ENCODE peak calls at places on chromosome 6, in five cellular contexts. F, R, G, Q and W are unnamed samples.
A peak's percentile ranks its signal among the peaks of the same experiment; 100 is the strongest.

GRCh38 chr6:16184129-16184528 is 54.3 kb upstream of the GMPR start:
- DNase-seq in F (no peak), R (peak; percentile 22), G (peak; percentile 50), Q (no peak), W (no peak)

GRCh38 chr6:52990342-52990741 is 4.7 kb downstream of the GSTA4 start:
- DNase-seq in F (no peak), R (no peak), G (no peak), Q (no peak), W (no peak)

GRCh38 chr6:157442296-157442695 is 61.3 kb downstream of the ZDHHC14 start:
- DNase-seq in F (no peak), R (no peak), G (peak; percentile 58), Q (no peak), W (no peak)

GRCh38 chr6:19723533-19723932 is 113.6 kb upstream of the ID4 start:
- DNase-seq in F (no peak), R (no peak), G (peak; percentile 30), Q (no peak), W (no peak)

GRCh38 chr6:32148722-32149576 is 2.8 kb downstream of the PRRT1 start:
- DNase-seq in F (no peak), R (peak; percentile 66), G (no peak), Q (peak; percentile 64), W (peak; percentile 65)

GRCh38 chr6:1525364-1526038 is 84.2 kb upstream of the FOXC1 start:
- DNase-seq in F (no peak), R (no peak), G (no peak), Q (no peak), W (no peak)

GRCh38 chr6:3165631-3166534 is 8.5 kb upstream of the TUBB2A start:
- DNase-seq in F (no peak), R (no peak), G (peak; percentile 71), Q (no peak), W (no peak)

GRCh38 chr6:6616670-6617069 is 28.1 kb downstream of the LY86 start:
- DNase-seq in F (no peak), R (no peak), G (no peak), Q (no peak), W (no peak)

GRCh38 chr6:137680678-137681346 is 186.2 kb upstream of the TNFAIP3 start:
- DNase-seq in F (no peak), R (no peak), G (peak; percentile 64), Q (no peak), W (no peak)

GRCh38 chr6:44254957-44255808 is 2.1 kb downstream of the SLC35B2 start:
- DNase-seq in F (no peak), R (no peak), G (no peak), Q (no peak), W (no peak)

GRCh38 chr6:31202259-31203166 is 32.0 kb upstream of the POU5F1 start:
- DNase-seq in F (no peak), R (no peak), G (no peak), Q (no peak), W (no peak)

GRCh38 chr6:167448378-167448777 is 123.5 kb downstream of the TTLL2 start:
- DNase-seq in F (no peak), R (no peak), G (no peak), Q (no peak), W (no peak)

GRCh38 chr6:135842618-135843392 is 8.7 kb upstream of the PDE7B start:
- DNase-seq in F (no peak), R (no peak), G (no peak), Q (no peak), W (no peak)

GRCh38 chr6:13703496-13703895 is 8.1 kb downstream of the RANBP9 start:
- DNase-seq in F (no peak), R (no peak), G (no peak), Q (no peak), W (no peak)

DNA sequence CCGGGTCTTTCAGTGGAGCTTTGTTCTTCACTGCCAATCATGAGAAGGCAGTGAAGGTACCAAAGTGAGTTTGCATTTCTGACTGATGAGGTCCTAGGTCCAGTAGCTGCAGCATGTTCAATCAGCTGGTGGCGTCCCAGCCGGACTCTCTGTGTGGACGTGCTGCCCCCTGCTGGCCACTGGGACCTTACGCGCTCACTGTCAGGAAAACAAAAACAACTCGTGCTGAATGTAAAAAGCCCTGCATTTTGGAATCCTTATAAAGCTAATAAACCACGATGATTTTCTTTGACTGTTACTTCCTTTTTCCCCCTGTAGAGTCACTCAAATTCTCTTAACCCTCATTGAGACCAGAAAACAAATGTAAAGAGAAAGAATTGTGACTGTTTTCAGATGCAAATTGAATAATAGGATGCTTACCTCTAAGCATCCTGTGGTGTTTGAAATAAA is 4.9 kb upstream of the CD24 start:
- DNase-seq in F (peak; percentile 76), R (peak; percentile 81), G (peak; percentile 88), Q (peak; percentile 83), W (peak; percentile 82)
- TF ChIP-seq CTCF in F (peak; percentile 99), R (peak; percentile 87), G (peak; percentile 96), Q (peak; percentile 94), W (peak; percentile 93)

DNA sequence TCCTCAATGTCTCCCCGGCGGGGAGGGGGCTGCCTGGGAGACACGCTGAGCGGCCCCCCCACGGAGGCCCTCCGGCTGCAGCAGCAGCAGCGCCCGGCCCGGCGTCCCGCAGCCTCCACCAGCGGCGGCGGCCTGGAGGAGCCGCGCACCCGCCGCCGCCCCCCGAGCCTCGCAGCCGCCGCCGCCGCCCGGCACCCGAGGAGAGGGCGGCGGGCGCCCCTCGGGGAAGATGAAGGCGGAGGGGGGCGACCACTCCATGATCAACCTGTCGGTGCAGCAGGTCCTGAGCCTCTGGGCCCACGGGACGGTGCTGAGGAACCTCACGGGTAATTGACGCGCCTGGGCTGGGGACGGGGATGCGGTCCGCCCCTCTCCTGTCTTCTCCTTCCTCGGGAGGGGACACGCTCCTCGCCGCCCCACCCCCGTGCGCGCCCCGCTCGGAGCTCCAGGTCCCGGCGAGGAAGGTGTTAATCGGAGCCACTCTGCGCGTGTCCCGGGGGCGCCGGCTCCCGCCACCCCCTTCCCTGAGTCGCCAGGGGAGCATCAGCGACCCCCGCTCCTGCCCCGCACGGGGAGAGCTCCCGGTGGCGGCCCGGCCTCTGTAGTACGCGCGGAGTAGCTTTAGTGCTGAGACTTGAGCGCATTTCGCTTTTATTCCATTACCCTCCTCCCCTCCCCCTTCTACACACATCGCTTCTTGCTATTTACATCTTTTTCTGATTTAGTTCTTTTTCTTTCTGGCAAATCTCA is 675 bp downstream of the TMEM170B start:
- DNase-seq in F (no peak), R (peak; percentile 21), G (peak; percentile 16), Q (peak; percentile 32), W (peak; percentile 43)
- H3K27ac ChIP-seq in F (no peak overlapping the region), R (peak overlapping the region; percentile 57), G (no peak overlapping the region), Q (peak overlapping the region; percentile 57), W (peak overlapping the region; percentile 84)

DNA sequence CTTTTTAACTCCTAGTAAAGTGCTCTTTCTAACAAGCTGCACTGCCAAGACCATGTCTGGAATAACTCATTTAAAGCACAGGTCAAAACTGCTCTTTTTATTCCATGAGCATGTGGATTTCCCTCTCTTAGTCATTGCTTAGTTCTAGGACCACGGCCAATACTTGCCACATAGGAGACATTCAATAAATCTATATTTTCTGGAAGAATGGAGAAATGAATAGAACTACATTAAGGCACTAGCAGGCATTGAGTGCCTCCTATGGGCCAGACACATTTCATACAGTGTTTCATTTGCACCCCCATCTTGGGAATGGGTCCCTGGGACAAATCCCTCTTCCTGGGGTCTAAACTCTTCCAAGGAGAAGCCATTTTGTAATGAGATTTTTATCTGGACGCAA is 552.8 kb upstream of the CITED2 start:
- DNase-seq in F (no peak), R (no peak), G (peak; percentile 85), Q (no peak), W (no peak)
- TF ChIP-seq CTCF in F (peak; percentile 37), R (no peak), G (peak; percentile 39), Q (peak; percentile 32), W (peak; percentile 17)

GRCh38 chr6:154994881-154995240 is 254 bp upstream of the TIAM2 start:
- DNase-seq in F (no peak), R (no peak), G (no peak), Q (no peak), W (no peak)
- H3K27ac ChIP-seq in F (peak overlapping the region; percentile 71), R (no peak overlapping the region), G (no peak overlapping the region), Q (no peak overlapping the region), W (no peak overlapping the region)